ENCODE peak calls at places on chromosome 18, in four cellular contexts. One of them, this sample, is unnamed.

GRCh38 chr18:30056528-30056927 is 986.0 kb downstream of the DSC3 start:
- DNase-seq in prostate gland: no peak
- DNase-seq in breast epithelium: no peak
- DNase-seq in adrenal gland: no peak
- DNase-seq in this sample: no peak

GRCh38 chr18:44342167-44342566 is 338.5 kb upstream of the SETBP1 start:
- DNase-seq in prostate gland: no peak
- DNase-seq in breast epithelium: no peak
- DNase-seq in adrenal gland: no peak
- DNase-seq in this sample: no peak

GRCh38 chr18:25282282-25282681 is 69.7 kb downstream of the ZNF521 start:
- DNase-seq in prostate gland: no peak
- DNase-seq in breast epithelium: peak
- DNase-seq in adrenal gland: no peak
- DNase-seq in this sample: no peak

GRCh38 chr18:78899241-78899640 is 80.4 kb upstream of the SALL3 start:
- DNase-seq in prostate gland: no peak
- DNase-seq in breast epithelium: no peak
- DNase-seq in adrenal gland: no peak
- DNase-seq in this sample: no peak

GRCh38 chr18:44773640-44774155 is 93.0 kb downstream of the SETBP1 start:
- DNase-seq in prostate gland: no peak
- DNase-seq in breast epithelium: no peak
- DNase-seq in adrenal gland: no peak
- DNase-seq in this sample: no peak

GRCh38 chr18:61400016-61400630 is 66.9 kb downstream of the CDH20 start:
- DNase-seq in prostate gland: no peak
- DNase-seq in breast epithelium: no peak
- DNase-seq in adrenal gland: no peak
- DNase-seq in this sample: no peak

GRCh38 chr18:58570360-58571064 is 58.4 kb downstream of the ALPK2 start:
- DNase-seq in prostate gland: no peak
- DNase-seq in breast epithelium: no peak
- DNase-seq in adrenal gland: no peak
- DNase-seq in this sample: no peak

GRCh38 chr18:36808681-36809080 is 20.1 kb downstream of the TPGS2 start:
- DNase-seq in prostate gland: no peak
- DNase-seq in breast epithelium: no peak
- DNase-seq in adrenal gland: no peak
- DNase-seq in this sample: peak

GRCh38 chr18:79384151-79384807 is 11.5 kb upstream of the NFATC1 start:
- DNase-seq in prostate gland: no peak
- DNase-seq in breast epithelium: no peak
- DNase-seq in adrenal gland: peak
- DNase-seq in this sample: no peak

GRCh38 chr18:10259934-10260333 is 194.5 kb upstream of the APCDD1 start:
- DNase-seq in prostate gland: no peak
- DNase-seq in breast epithelium: no peak
- DNase-seq in adrenal gland: no peak
- DNase-seq in this sample: no peak

GRCh38 chr18:79687806-79688205 is 8.2 kb downstream of the CTDP1 start:
- DNase-seq in prostate gland: no peak
- DNase-seq in breast epithelium: no peak
- DNase-seq in adrenal gland: peak
- DNase-seq in this sample: no peak

GRCh38 chr18:32669549-32670165 is 103.2 kb downstream of the KLHL14 start:
- DNase-seq in prostate gland: no peak
- DNase-seq in breast epithelium: no peak
- DNase-seq in adrenal gland: no peak
- DNase-seq in this sample: no peak

GRCh38 chr18:32670727-32671126 is 102.1 kb downstream of the KLHL14 start:
- DNase-seq in prostate gland: no peak
- DNase-seq in breast epithelium: no peak
- DNase-seq in adrenal gland: no peak
- DNase-seq in this sample: no peak

GRCh38 chr18:32677578-32677977 is 95.2 kb downstream of the KLHL14 start:
- DNase-seq in prostate gland: no peak
- DNase-seq in breast epithelium: no peak
- DNase-seq in adrenal gland: no peak
- DNase-seq in this sample: no peak

GRCh38 chr18:32674491-32674890 is 98.3 kb downstream of the KLHL14 start:
- DNase-seq in prostate gland: no peak
- DNase-seq in breast epithelium: no peak
- DNase-seq in adrenal gland: no peak
- DNase-seq in this sample: no peak
- TF ChIP-seq CTCF in prostate gland: no peak
- TF ChIP-seq CTCF in breast epithelium: no peak
- TF ChIP-seq CTCF in adrenal gland: no peak
- TF ChIP-seq CTCF in this sample: no peak

GRCh38 chr18:23228102-23229051 is 93.1 kb downstream of the CABLES1 start:
- DNase-seq in prostate gland: no peak
- DNase-seq in breast epithelium: no peak
- DNase-seq in adrenal gland: peak
- DNase-seq in this sample: no peak
- H3K4me3 ChIP-seq in prostate gland: no peak
- H3K4me3 ChIP-seq in breast epithelium: no peak
- H3K4me3 ChIP-seq in adrenal gland: no peak
- H3K4me3 ChIP-seq in this sample: no peak

DNA sequence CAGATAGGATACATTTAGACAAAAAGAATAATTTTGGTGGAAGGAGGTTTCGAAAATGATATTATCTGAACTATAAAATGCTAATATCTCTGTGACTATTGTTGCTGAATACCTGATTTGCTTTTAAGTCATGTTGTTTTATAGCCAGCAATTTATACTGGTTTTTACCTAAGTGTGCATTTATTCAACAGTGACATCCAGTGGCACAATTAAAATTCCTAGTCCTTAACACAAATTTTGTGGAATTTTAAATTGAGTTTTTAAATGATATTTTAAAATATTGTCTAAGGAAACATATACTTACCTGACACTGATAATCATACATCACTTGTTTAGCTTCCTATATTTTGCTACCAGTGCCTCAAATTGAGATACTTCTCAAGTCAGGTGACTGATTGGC is 144.8 kb downstream of the ARHGAP28 start:
- DNase-seq in prostate gland: no peak
- DNase-seq in breast epithelium: no peak
- DNase-seq in adrenal gland: no peak
- DNase-seq in this sample: no peak
- TF ChIP-seq CTCF in prostate gland: no peak
- TF ChIP-seq CTCF in breast epithelium: no peak
- TF ChIP-seq CTCF in adrenal gland: no peak
- TF ChIP-seq CTCF in this sample: no peak

DNA sequence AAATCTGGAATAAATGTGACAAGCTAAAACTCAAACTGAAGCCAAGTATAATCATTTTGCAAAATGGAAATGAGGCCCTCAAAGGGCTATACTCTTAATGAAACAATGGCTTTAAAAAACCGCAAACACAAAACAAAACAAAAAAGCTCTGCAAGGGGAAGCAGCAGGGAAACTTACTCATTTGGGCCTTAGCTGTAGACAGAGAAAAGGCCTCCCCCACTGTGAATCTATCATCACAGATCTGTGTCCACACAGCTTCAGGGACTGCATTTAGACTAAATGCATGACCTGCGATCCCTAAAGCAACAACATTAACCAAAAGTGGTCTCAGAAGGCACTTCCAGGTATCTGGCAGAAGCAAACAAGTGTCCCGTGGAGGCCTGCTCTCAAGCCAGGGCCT is 63.1 kb downstream of the CCBE1 start:
- DNase-seq in prostate gland: no peak
- DNase-seq in breast epithelium: no peak
- DNase-seq in adrenal gland: no peak
- DNase-seq in this sample: no peak
- H3K4me3 ChIP-seq in prostate gland: no peak
- H3K4me3 ChIP-seq in breast epithelium: no peak
- H3K4me3 ChIP-seq in adrenal gland: no peak
- H3K4me3 ChIP-seq in this sample: no peak

DNA sequence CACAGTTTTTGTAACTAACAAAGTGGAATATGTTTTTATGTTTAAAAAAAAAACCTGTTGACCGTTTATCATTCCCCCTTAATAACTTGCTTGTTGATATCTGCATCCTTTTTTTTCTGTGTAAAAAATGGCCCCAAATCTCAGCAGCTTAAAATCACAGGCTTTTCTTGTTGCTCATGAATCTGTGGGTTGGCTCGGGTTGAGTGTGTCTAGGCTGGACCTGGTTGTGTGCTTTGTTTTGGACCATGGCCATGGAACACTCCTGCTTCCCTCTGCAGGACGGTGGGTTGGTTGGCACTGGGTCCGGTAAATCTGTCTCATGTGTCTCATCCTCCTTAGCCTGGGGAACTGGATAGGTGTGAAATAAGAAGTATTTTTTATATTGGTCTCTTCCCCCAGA is 139.0 kb upstream of the LINC00305 start:
- DNase-seq in prostate gland: no peak
- DNase-seq in breast epithelium: no peak
- DNase-seq in adrenal gland: no peak
- DNase-seq in this sample: no peak
- TF ChIP-seq CTCF in prostate gland: no peak
- TF ChIP-seq CTCF in breast epithelium: no peak
- TF ChIP-seq CTCF in adrenal gland: no peak
- TF ChIP-seq CTCF in this sample: no peak

GRCh38 chr18:1998121-1998520 is 573.2 kb downstream of the METTL4 start:
- DNase-seq in prostate gland: no peak
- DNase-seq in breast epithelium: no peak
- DNase-seq in adrenal gland: no peak
- DNase-seq in this sample: no peak
- H3K4me3 ChIP-seq in prostate gland: no peak
- H3K4me3 ChIP-seq in breast epithelium: no peak
- H3K4me3 ChIP-seq in adrenal gland: no peak
- H3K4me3 ChIP-seq in this sample: no peak

This sample was measured in AG09309.